ENCODE peak calls at places on chromosomes 13 and 19, in four cellular contexts. B is neuronal stem cell, R is IMR-90, V is H1. F is an unnamed sample.

GRCh38 chr13:20559659-20560356 is 7.1 kb upstream of the IFT88 start:
- DNase-seq in B (no peak), R (no peak), V (no peak), F (no peak)

GRCh38 chr13:60260440-60260839 is 96.7 kb upstream of the DIAPH3 start:
- DNase-seq in B (no peak), R (no peak), V (no peak), F (peak)

GRCh38 chr13:94169783-94170513 is 309.5 kb downstream of the DCT start:
- DNase-seq in B (no peak), R (no peak), V (no peak), F (no peak)

GRCh38 chr19:14337510-14337909 is 43.7 kb upstream of the ADGRE5 start:
- DNase-seq in B (no peak), R (no peak), V (no peak), F (peak)

GRCh38 chr13:111920306-111920931 is 146.5 kb upstream of the SOX1 start:
- DNase-seq in B (no peak), R (no peak), V (no peak), F (peak)

GRCh38 chr13:42865703-42866102 is 84.3 kb downstream of the FAM216B start:
- DNase-seq in B (no peak), R (peak), V (no peak), F (peak)

GRCh38 chr19:35911790-35912189 is 3.7 kb upstream of the TYROBP start:
- DNase-seq in B (no peak), R (peak), V (no peak), F (no peak)

GRCh38 chr13:52010890-52011689 is at the start of gene ATP7B:
- DNase-seq in B (peak), R (no peak), V (no peak), F (peak)

GRCh38 chr13:72728290-72728605 is 525 bp downstream of the BORA start:
- DNase-seq in B (no peak), R (no peak), V (no peak), F (no peak)

GRCh38 chr19:5101871-5102270 is 133.0 kb downstream of the KDM4B start:
- DNase-seq in B (no peak), R (no peak), V (no peak), F (no peak)

GRCh38 chr19:43132696-43133095 is 50.2 kb upstream of the PSG2 start:
- DNase-seq in B (no peak), R (peak), V (no peak), F (no peak)

GRCh38 chr19:7859766-7860165 is 14.4 kb downstream of the PRR36 start:
- DNase-seq in B (no peak), R (no peak), V (no peak), F (peak)

GRCh38 chr13:41065098-41065497 is 3.8 kb downstream of the WBP4 start:
- DNase-seq in B (no peak), R (peak), V (no peak), F (no peak)

GRCh38 chr19:13044160-13044853 is 49.0 kb downstream of the NFIX start:
- DNase-seq in B (no peak), R (peak), V (no peak), F (no peak)

GRCh38 chr19:33689138-33689746 is 67.5 kb downstream of the CHST8 start:
- DNase-seq in B (no peak), R (no peak), V (no peak), F (no peak)

GRCh38 chr19:732325-733069 is 18.4 kb upstream of the MISP start:
- DNase-seq in B (no peak), R (no peak), V (no peak), F (no peak)

GRCh38 chr13:83937579-83937978 is 55.3 kb upstream of the SLITRK1 start:
- DNase-seq in B (no peak), R (no peak), V (no peak), F (no peak)

GRCh38 chr13:60329221-60329983 is 67.6 kb upstream of the TDRD3 start:
- DNase-seq in B (peak), R (peak), V (peak), F (peak)

GRCh38 chr13:49020940-49021548 is 45.3 kb downstream of the FNDC3A start:
- DNase-seq in B (no peak), R (no peak), V (peak), F (peak)

GRCh38 chr19:44788971-44789370 is 11.3 kb downstream of the CBLC start:
- DNase-seq in B (no peak), R (no peak), V (no peak), F (no peak)
- H2AFZ ChIP-seq in B (no peak), R (no peak), V (no peak), F (no peak)

DNA sequence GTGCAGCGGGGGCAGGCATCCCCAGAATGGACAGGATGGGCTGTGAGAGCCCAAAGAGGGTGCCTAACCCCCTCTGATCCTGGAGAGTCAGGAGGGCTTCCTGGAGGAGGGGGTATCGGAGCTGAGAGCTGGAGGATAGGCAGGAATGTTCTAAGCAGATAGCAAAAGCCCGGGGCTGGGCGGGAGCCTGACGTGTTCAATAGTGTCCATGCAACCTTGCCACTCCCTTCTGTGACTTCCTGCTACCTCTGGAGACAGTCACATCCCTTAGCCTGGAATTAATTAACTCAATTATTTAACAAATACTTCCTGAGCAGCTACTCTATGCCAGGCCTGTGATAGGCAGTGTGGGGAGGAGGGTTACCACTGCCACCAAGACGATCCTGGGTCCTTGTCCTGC is 10.9 kb downstream of the AP2S1 start:
- DNase-seq in B (no peak), R (no peak), V (no peak), F (no peak)
- H3K18ac ChIP-seq in B (no peak), R (peak), V (no peak), F (no peak)

GRCh38 chr19:51366050-51366998 is at the start of gene ETFB:
- DNase-seq in B (peak), R (peak), V (peak), F (peak)
- H3K4ac ChIP-seq in B (no peak), R (peak), V (peak), F (no peak)

GRCh38 chr19:53553865-53554791 is 16.2 kb downstream of the ZNF331 start:
- DNase-seq in B (no peak), R (peak), V (no peak), F (no peak)
- H2AFZ ChIP-seq in B (no peak), R (peak), V (no peak), F (no peak)

GRCh38 chr13:37642201-37642600 is 43.6 kb upstream of the POSTN start:
- DNase-seq in B (no peak), R (no peak), V (no peak), F (no peak)
- H3K18ac ChIP-seq in B (no peak), R (no peak), V (no peak), F (no peak)

GRCh38 chr13:23466144-23467002 is 32.9 kb upstream of the SACS start:
- DNase-seq in B (peak), R (peak), V (no peak), F (peak)
- H3K4ac ChIP-seq in B (no peak), R (peak), V (peak), F (no peak)

DNA sequence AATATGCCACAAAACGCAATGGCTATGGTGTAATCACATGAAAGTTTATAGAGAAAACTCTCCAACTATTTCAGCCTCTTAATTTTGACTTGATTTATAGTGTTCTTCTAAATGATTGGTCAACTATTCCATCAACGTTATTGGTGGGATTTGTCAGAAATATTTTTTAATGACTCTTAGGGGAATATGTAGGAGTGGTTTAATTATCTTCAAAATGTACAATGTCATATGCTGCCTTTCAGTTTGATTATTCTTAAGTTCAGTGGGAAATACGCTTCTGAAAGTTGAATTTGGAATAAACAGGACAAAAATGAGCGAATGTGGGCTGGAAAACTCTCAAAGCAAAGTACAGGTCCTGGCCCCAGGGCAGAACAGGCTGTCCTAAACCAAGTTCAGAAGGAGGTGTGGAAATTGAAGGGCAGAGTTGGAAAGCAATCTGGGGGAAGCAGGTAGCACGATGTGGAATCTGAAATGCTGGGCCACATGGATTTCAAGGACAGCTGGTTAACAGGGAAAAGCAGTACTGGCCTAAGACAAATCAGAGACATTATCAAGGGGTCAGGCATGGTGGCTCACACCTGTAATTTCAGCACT is 60.8 kb upstream of the MYCBP2 start:
- DNase-seq in B (no peak), R (no peak), V (no peak), F (no peak)
- H2AFZ ChIP-seq in B (no peak), R (no peak), V (no peak), F (no peak)

GRCh38 chr19:46850228-46851203 is at the start of gene AP2S1:
- DNase-seq in B (peak), R (peak), V (peak), F (peak)

GRCh38 chr19:46848389-46848788 is 2.3 kb downstream of the AP2S1 start:
- DNase-seq in B (no peak), R (no peak), V (no peak), F (no peak)

GRCh38 chr19:46852830-46853229 is 2.2 kb upstream of the AP2S1 start:
- DNase-seq in B (no peak), R (no peak), V (no peak), F (no peak)

GRCh38 chr19:46847528-46847927 is 3.1 kb downstream of the AP2S1 start:
- DNase-seq in B (no peak), R (no peak), V (no peak), F (no peak)

GRCh38 chr19:46849610-46850009 is 1.0 kb downstream of the AP2S1 start:
- DNase-seq in B (no peak), R (no peak), V (no peak), F (no peak)
- H3K18ac ChIP-seq in B (peak), R (peak), V (no peak), F (no peak)

F was measured in H9.